ENCODE peak calls at places on chromosomes 6 and 20, in seven cellular contexts. One of them, this sample, is unnamed.

GRCh38 chr20:50191065-50191565 is 485 bp downstream of the CEBPB start:
- DNase-seq in DMS79 treated with DMSO at 0.1 percent for 48 hours: peak
- DNase-seq in retina: no peak
- DNase-seq in psoas muscle: peak
- DNase-seq in activated CD8-positive, alpha-beta memory T cell treated with anti-CD3 and anti-CD28 coated beads for 48 hours: peak
- DNase-seq in ELR: peak
- DNase-seq in A172: no peak
- DNase-seq in this sample: no peak

GRCh38 chr20:44231713-44232468 is 15.2 kb upstream of the GDAP1L1 start:
- DNase-seq in activated CD8-positive, alpha-beta memory T cell treated with anti-CD3 and anti-CD28 coated beads for 48 hours: no peak
- DNase-seq in ELR: peak
- DNase-seq in retina: peak
- DNase-seq in DMS79 treated with DMSO at 0.1 percent for 48 hours: no peak
- DNase-seq in psoas muscle: no peak
- DNase-seq in A172: peak
- DNase-seq in this sample: no peak

GRCh38 chr20:45487231-45487635 is 17.7 kb downstream of the WFDC2 start:
- DNase-seq in DMS79 treated with DMSO at 0.1 percent for 48 hours: no peak
- DNase-seq in ELR: no peak
- DNase-seq in retina: no peak
- DNase-seq in A172: no peak
- DNase-seq in psoas muscle: no peak
- DNase-seq in activated CD8-positive, alpha-beta memory T cell treated with anti-CD3 and anti-CD28 coated beads for 48 hours: no peak
- DNase-seq in this sample: no peak

GRCh38 chr6:16163535-16164300 is 34.8 kb downstream of the MYLIP start:
- DNase-seq in A172: peak
- DNase-seq in psoas muscle: no peak
- DNase-seq in retina: no peak
- DNase-seq in ELR: peak
- DNase-seq in activated CD8-positive, alpha-beta memory T cell treated with anti-CD3 and anti-CD28 coated beads for 48 hours: no peak
- DNase-seq in DMS79 treated with DMSO at 0.1 percent for 48 hours: no peak
- DNase-seq in this sample: no peak

GRCh38 chr6:45422541-45423110 is 44.9 kb upstream of the SUPT3H start:
- DNase-seq in DMS79 treated with DMSO at 0.1 percent for 48 hours: no peak
- DNase-seq in activated CD8-positive, alpha-beta memory T cell treated with anti-CD3 and anti-CD28 coated beads for 48 hours: no peak
- DNase-seq in A172: no peak
- DNase-seq in ELR: peak
- DNase-seq in psoas muscle: peak
- DNase-seq in retina: peak
- DNase-seq in this sample: no peak

GRCh38 chr6:157066781-157067491 is 256.4 kb downstream of the TMEM242 start:
- DNase-seq in activated CD8-positive, alpha-beta memory T cell treated with anti-CD3 and anti-CD28 coated beads for 48 hours: no peak
- DNase-seq in A172: no peak
- DNase-seq in ELR: peak
- DNase-seq in retina: no peak
- DNase-seq in DMS79 treated with DMSO at 0.1 percent for 48 hours: no peak
- DNase-seq in psoas muscle: no peak
- DNase-seq in this sample: no peak

GRCh38 chr6:152462716-152463115 is 174.4 kb downstream of the SYNE1 start:
- DNase-seq in ELR: no peak
- DNase-seq in A172: peak
- DNase-seq in activated CD8-positive, alpha-beta memory T cell treated with anti-CD3 and anti-CD28 coated beads for 48 hours: no peak
- DNase-seq in psoas muscle: no peak
- DNase-seq in retina: no peak
- DNase-seq in DMS79 treated with DMSO at 0.1 percent for 48 hours: peak
- DNase-seq in this sample: no peak

GRCh38 chr6:109696355-109696754 is 5.3 kb downstream of the FIG4 start:
- DNase-seq in retina: no peak
- DNase-seq in DMS79 treated with DMSO at 0.1 percent for 48 hours: no peak
- DNase-seq in activated CD8-positive, alpha-beta memory T cell treated with anti-CD3 and anti-CD28 coated beads for 48 hours: no peak
- DNase-seq in A172: no peak
- DNase-seq in psoas muscle: no peak
- DNase-seq in ELR: no peak
- DNase-seq in this sample: no peak

GRCh38 chr6:75525682-75526081 is 32.1 kb upstream of the FILIP1 start:
- DNase-seq in DMS79 treated with DMSO at 0.1 percent for 48 hours: no peak
- DNase-seq in retina: no peak
- DNase-seq in A172: no peak
- DNase-seq in psoas muscle: no peak
- DNase-seq in activated CD8-positive, alpha-beta memory T cell treated with anti-CD3 and anti-CD28 coated beads for 48 hours: no peak
- DNase-seq in ELR: no peak
- DNase-seq in this sample: no peak

GRCh38 chr6:133426038-133426437 is 184.9 kb downstream of the EYA4 start:
- DNase-seq in DMS79 treated with DMSO at 0.1 percent for 48 hours: no peak
- DNase-seq in psoas muscle: no peak
- DNase-seq in activated CD8-positive, alpha-beta memory T cell treated with anti-CD3 and anti-CD28 coated beads for 48 hours: no peak
- DNase-seq in retina: no peak
- DNase-seq in ELR: no peak
- DNase-seq in A172: no peak
- DNase-seq in this sample: no peak

GRCh38 chr6:45537539-45537938 is 159.8 kb upstream of the SUPT3H start:
- DNase-seq in activated CD8-positive, alpha-beta memory T cell treated with anti-CD3 and anti-CD28 coated beads for 48 hours: no peak
- DNase-seq in A172: no peak
- DNase-seq in psoas muscle: no peak
- DNase-seq in DMS79 treated with DMSO at 0.1 percent for 48 hours: no peak
- DNase-seq in retina: no peak
- DNase-seq in ELR: no peak
- DNase-seq in this sample: no peak

GRCh38 chr20:7359739-7360138 is 580.5 kb downstream of the HAO1 start:
- DNase-seq in ELR: no peak
- DNase-seq in psoas muscle: no peak
- DNase-seq in activated CD8-positive, alpha-beta memory T cell treated with anti-CD3 and anti-CD28 coated beads for 48 hours: no peak
- DNase-seq in A172: no peak
- DNase-seq in DMS79 treated with DMSO at 0.1 percent for 48 hours: no peak
- DNase-seq in retina: no peak
- DNase-seq in this sample: no peak

GRCh38 chr6:73733791-73734190 is 37.8 kb downstream of the CD109 start:
- DNase-seq in A172: no peak
- DNase-seq in psoas muscle: no peak
- DNase-seq in DMS79 treated with DMSO at 0.1 percent for 48 hours: no peak
- DNase-seq in activated CD8-positive, alpha-beta memory T cell treated with anti-CD3 and anti-CD28 coated beads for 48 hours: no peak
- DNase-seq in retina: no peak
- DNase-seq in ELR: peak
- DNase-seq in this sample: no peak

GRCh38 chr6:16704706-16705402 is 56.4 kb downstream of the ATXN1 start:
- DNase-seq in retina: no peak
- DNase-seq in ELR: peak
- DNase-seq in activated CD8-positive, alpha-beta memory T cell treated with anti-CD3 and anti-CD28 coated beads for 48 hours: no peak
- DNase-seq in DMS79 treated with DMSO at 0.1 percent for 48 hours: no peak
- DNase-seq in psoas muscle: no peak
- DNase-seq in A172: peak
- DNase-seq in this sample: no peak

GRCh38 chr6:28137458-28138020 is 4.1 kb upstream of the ZKSCAN8 start:
- DNase-seq in ELR: peak
- DNase-seq in DMS79 treated with DMSO at 0.1 percent for 48 hours: peak
- DNase-seq in activated CD8-positive, alpha-beta memory T cell treated with anti-CD3 and anti-CD28 coated beads for 48 hours: no peak
- DNase-seq in psoas muscle: no peak
- DNase-seq in A172: no peak
- DNase-seq in retina: peak
- DNase-seq in this sample: no peak

GRCh38 chr6:41748102-41748477 is 893 bp upstream of the PGC start:
- DNase-seq in activated CD8-positive, alpha-beta memory T cell treated with anti-CD3 and anti-CD28 coated beads for 48 hours: no peak
- DNase-seq in psoas muscle: no peak
- DNase-seq in DMS79 treated with DMSO at 0.1 percent for 48 hours: no peak
- DNase-seq in A172: no peak
- DNase-seq in ELR: no peak
- DNase-seq in retina: no peak
- DNase-seq in this sample: no peak

This sample was measured in GM04503.